ENCODE peak calls at places on chromosomes 5 and 9, in four cellular contexts. H is psoas muscle, B is cardiac muscle cell, P is upper lobe of right lung. Z is an unnamed sample. For H3K9me3, the result is how much of the 10 kb centered on the place peaks cover.

GRCh38 chr5:104513194-104513602 is 950.6 kb upstream of the NUDT12 start:
- DNase-seq in H (no peak), B (peak), P (no peak), Z (no peak)

GRCh38 chr9:99095565-99095964 is 9.3 kb upstream of the TGFBR1 start:
- DNase-seq in H (no peak), P (no peak), B (no peak), Z (no peak)

GRCh38 chr5:60533789-60534188 is 166.2 kb downstream of the DEPDC1B start:
- DNase-seq in B (no peak), H (no peak), P (no peak), Z (no peak)

GRCh38 chr5:168747987-168748777 is 169.0 kb upstream of the PANK3 start:
- DNase-seq in P (no peak), B (peak), H (no peak), Z (no peak)

GRCh38 chr9:84170521-84171141 is 169.9 kb downstream of the SLC28A3 start:
- DNase-seq in B (peak), P (peak), H (peak), Z (peak)

GRCh38 chr9:27933210-27934062 is 360.2 kb upstream of the C9orf72 start:
- DNase-seq in H (no peak), B (no peak), P (no peak), Z (no peak)

GRCh38 chr9:105024529-105024928 is 96.6 kb upstream of the ABCA1 start:
- DNase-seq in B (no peak), P (no peak), H (no peak), Z (no peak)

GRCh38 chr5:176533894-176534611 is 3.1 kb downstream of the RNF44 start:
- DNase-seq in H (peak), P (no peak), B (no peak), Z (peak)

GRCh38 chr9:89433826-89434225 is 64.1 kb downstream of the SEMA4D start:
- DNase-seq in P (no peak), B (peak), H (no peak), Z (peak)

GRCh38 chr5:172979778-172980177 is 3.8 kb upstream of the ATP6V0E1 start:
- DNase-seq in P (no peak), B (no peak), H (no peak), Z (no peak)

GRCh38 chr5:150376799-150377771 is 19.6 kb downstream of the TCOF1 start:
- DNase-seq in H (no peak), P (no peak), B (peak), Z (no peak)

GRCh38 chr9:109459423-109459822 is 38.7 kb downstream of the PTPN3 start:
- DNase-seq in P (no peak), B (no peak), H (no peak), Z (no peak)

GRCh38 chr9:110105107-110105506 is 102.9 kb downstream of the C9orf152 start:
- DNase-seq in P (no peak), B (peak), H (no peak), Z (no peak)

GRCh38 chr5:172768573-172769323 is 2.2 kb downstream of the DUSP1 start:
- DNase-seq in B (peak), H (no peak), P (no peak), Z (no peak)

DNA sequence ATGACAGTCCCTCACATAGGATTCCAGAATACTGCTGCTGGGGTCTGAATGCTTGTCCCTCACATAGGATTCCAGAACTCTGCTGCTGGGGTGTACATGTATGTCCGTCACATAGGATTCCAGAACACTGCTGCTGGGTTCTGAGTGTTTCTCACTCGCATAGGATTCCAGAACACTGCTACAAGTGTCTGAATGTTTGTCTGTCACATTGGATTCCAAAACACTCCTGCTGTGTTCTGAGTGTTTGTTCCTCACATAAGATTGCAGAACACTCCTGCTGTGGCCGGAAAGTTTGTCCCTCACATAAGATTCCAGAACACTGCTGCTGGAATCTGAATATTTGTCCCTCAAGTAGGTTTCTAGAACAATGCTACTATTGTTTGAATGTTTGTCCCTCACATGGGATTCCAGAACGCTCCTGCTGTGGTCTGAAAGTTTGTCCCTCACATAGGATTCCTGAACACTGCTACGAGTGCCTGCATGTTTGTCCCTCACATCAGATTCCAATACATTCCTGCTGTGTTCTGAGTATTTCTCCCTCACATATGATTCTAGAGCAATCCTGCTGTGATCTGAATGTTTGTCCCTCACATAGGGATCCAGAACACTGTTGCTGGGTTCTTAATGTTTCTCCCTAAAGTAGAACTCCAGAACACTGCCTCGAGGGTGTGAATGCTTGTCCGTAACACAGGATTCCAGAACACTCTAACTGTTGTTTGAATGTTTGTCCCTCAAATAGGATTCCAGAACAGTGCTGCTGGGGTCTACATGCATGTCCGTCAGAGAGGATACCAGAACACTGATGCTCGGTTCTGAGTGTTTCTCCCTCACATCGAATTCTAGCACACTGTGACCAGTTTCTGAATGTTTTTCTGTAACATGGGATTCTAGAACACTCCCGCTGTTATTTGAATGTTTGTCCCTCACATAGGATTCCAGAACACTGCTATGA is 200.4 kb downstream of the FOXD4L6 start:
- DNase-seq in P (no peak), B (no peak), H (no peak), Z (no peak)
- H3K9me3 ChIP-seq in P (half or more), B (under half), H (half or more), Z (half or more)

GRCh38 chr5:178732281-178732680 is 1.8 kb upstream of the ZNF354A start:
- DNase-seq in H (no peak), P (no peak), B (no peak), Z (no peak)

GRCh38 chr5:178730940-178731265 is 444 bp upstream of the ZNF354A start:
- DNase-seq in P (no peak), H (no peak), B (no peak), Z (no peak)
- TF ChIP-seq CTCF in P (no peak), H (no peak), B (no peak), Z (no peak)

GRCh38 chr5:73117088-73117755 is 3.2 kb upstream of the TMEM171 start:
- DNase-seq in H (no peak), B (no peak), P (no peak), Z (no peak)
- H3K27ac ChIP-seq in H (no peak), B (no peak), P (no peak), Z (no peak)

GRCh38 chr5:140794594-140795258 is at the start of gene PCDHA2:
- DNase-seq in H (no peak), B (no peak), P (no peak), Z (no peak)

GRCh38 chr5:140795259-140795641 is 598 bp downstream of the PCDHA2 start:
- DNase-seq in P (no peak), B (no peak), H (no peak), Z (no peak)

GRCh38 chr5:140800816-140801493 is at the start of gene PCDHA3:
- DNase-seq in B (peak), P (no peak), H (no peak), Z (no peak)

GRCh38 chr5:140801494-140801841 is 611 bp downstream of the PCDHA3 start:
- DNase-seq in H (no peak), P (no peak), B (no peak), Z (no peak)

DNA sequence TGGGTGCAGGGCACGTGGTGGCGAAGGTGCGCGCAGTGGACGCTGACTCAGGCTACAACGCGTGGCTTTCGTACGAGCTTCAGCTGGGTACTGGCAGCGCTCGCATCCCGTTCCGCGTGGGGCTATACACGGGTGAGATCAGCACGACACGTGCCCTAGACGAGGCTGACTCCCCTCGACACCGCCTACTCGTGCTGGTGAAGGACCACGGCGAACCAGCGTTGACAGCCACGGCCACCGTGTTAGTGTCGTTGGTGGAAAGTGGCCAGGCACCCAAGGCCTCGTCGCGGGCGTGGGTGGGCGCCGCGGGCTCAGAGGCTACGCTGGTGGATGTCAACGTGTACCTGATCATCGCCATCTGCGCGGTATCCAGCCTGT is 2.1 kb downstream of the PCDHA2 start:
- DNase-seq in P (no peak), H (no peak), B (no peak), Z (peak)
- H3K9me3 ChIP-seq in P (under half), H (under half), B (under half), Z (under half)

GRCh38 chr5:63697811-63698210 is 264.4 kb downstream of the HTR1A start:
- DNase-seq in B (no peak), P (no peak), H (no peak), Z (no peak)
- TF ChIP-seq CTCF in B (no peak), P (no peak), H (no peak), Z (no peak)

GRCh38 chr9:92530893-92531292 is 4.9 kb downstream of the ECM2 start:
- DNase-seq in H (no peak), P (no peak), B (no peak), Z (no peak)
- H3K27ac ChIP-seq in H (no peak), P (no peak), B (no peak), Z (no peak)

GRCh38 chr5:179242676-179243075 is 102.6 kb downstream of the ADAMTS2 start:
- DNase-seq in H (no peak), P (no peak), B (no peak), Z (no peak)

GRCh38 chr5:179240561-179240960 is 104.7 kb downstream of the ADAMTS2 start:
- DNase-seq in H (no peak), P (peak), B (no peak), Z (peak)

GRCh38 chr5:179241764-179242370 is 103.4 kb downstream of the ADAMTS2 start:
- DNase-seq in H (no peak), P (peak), B (peak), Z (peak)

GRCh38 chr5:179239256-179240135 is 105.8 kb downstream of the ADAMTS2 start:
- DNase-seq in H (no peak), B (no peak), P (peak), Z (no peak)

DNA sequence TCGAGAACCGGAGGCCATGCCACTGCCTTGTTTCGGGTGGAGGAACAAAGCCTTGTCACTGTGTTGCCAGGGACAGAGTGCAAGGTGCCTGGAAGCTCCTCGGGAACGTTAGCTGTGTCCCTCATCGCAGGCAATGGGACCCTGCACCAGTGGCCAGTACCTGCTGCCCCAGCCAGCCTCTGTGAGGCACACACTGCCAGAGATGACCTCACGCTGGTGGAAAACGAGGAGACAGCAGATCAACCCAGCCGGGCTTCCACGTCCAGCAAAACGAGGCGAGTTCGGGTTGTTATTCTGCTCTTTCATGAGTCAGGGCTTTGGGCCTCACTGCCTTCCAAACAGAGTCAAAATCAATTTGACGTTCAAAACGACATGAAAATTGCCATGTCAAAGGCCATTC is 104.1 kb downstream of the ADAMTS2 start:
- DNase-seq in B (no peak), P (peak), H (peak), Z (peak)
- H3K9me3 ChIP-seq in B (under half), P (under half), H (under half), Z (under half)

GRCh38 chr9:114110180-114110579 is 11.1 kb upstream of the KIF12 start:
- DNase-seq in H (no peak), P (no peak), B (peak), Z (peak)
- TF ChIP-seq CTCF in H (no peak), P (no peak), B (no peak), Z (no peak)

GRCh38 chr9:70479880-70480291 is 65.4 kb upstream of the KLF9 start:
- DNase-seq in B (peak), H (peak), P (no peak), Z (no peak)

GRCh38 chr9:70477146-70477745 is 62.8 kb upstream of the KLF9 start:
- DNase-seq in H (no peak), P (no peak), B (no peak), Z (no peak)

GRCh38 chr9:70477907-70478480 is 63.5 kb upstream of the KLF9 start:
- DNase-seq in H (no peak), P (no peak), B (no peak), Z (no peak)

GRCh38 chr9:70480405-70480980 is 66.0 kb upstream of the KLF9 start:
- DNase-seq in B (peak), P (peak), H (peak), Z (peak)

GRCh38 chr9:70478963-70479641 is 64.6 kb upstream of the KLF9 start:
- DNase-seq in P (no peak), B (peak), H (peak), Z (no peak)
- H3K27ac ChIP-seq in P (peak), B (no peak), H (peak), Z (peak)

DNA sequence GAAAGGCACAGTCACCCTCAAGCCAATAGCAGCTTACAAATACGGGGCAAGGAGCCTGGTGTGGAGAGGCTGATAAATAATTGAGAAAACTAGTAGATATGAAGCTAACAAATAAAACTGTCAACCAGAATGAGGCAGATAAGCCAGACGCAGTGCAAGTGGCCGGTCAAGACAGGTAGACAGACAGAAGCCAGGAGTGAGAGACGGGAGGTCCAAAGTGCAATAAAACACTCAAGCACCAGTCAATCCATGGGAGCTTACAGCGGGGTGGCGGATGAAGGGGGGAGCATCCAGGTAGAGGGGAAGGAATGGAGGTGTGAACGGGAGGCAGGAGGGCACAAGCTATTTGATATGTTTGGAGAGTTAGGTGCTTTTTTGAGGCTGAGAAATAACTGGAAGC is 193.1 kb downstream of the FOXD4L6 start:
- DNase-seq in H (no peak), P (no peak), B (no peak), Z (no peak)
- H3K9me3 ChIP-seq in H (under half), P (under half), B (under half), Z (under half)

Z was measured in kidney.